ENCODE peak calls at places on chromosomes 13 and 19, in nine cellular contexts. H is AG04450; X is cardiac muscle cell; I is foreskin fibroblast; D is B cell; O is CD4-positive, alpha-beta T cell; B is tibial artery; V is endodermal cell; W is CD8-positive, alpha-beta T cell. K is an unnamed sample.

GRCh38 chr13:91398413-91399188 is at the start of gene GPC5:
- DNase-seq in H (no peak), X (peak; percentile 86), I (peak; percentile 34), D (peak; percentile 88), O (peak; percentile 71), B (peak; percentile 84), V (peak; percentile 96), W (peak; percentile 78), K (peak; percentile 84)

GRCh38 chr19:34731019-34731829 is 2.8 kb upstream of the ZNF181 start:
- DNase-seq in H (no peak), X (no peak), I (no peak), D (no peak), O (no peak), B (no peak), V (no peak), W (no peak), K (no peak)

GRCh38 chr13:100131863-100132574 is 43.1 kb downstream of the PCCA start:
- DNase-seq in H (peak; percentile 23), X (no peak), I (peak; percentile 91), D (no peak), O (no peak), B (no peak), V (no peak), W (peak; percentile 14), K (no peak)

GRCh38 chr13:42992585-42993122 is 613 bp upstream of the EPSTI1 start:
- DNase-seq in H (no peak), X (no peak), I (no peak), D (peak; percentile 64), O (peak; percentile 26), B (no peak), V (no peak), W (no peak), K (no peak)

GRCh38 chr13:110392510-110393233 is 85.6 kb downstream of the COL4A2 start:
- DNase-seq in H (no peak), X (no peak), I (no peak), D (no peak), O (no peak), B (no peak), V (no peak), W (no peak), K (no peak)

GRCh38 chr19:45362291-45362690 is 8.1 kb downstream of the ERCC2 start:
- DNase-seq in H (no peak), X (no peak), I (no peak), D (no peak), O (no peak), B (no peak), V (no peak), W (no peak), K (no peak)

GRCh38 chr19:17296278-17296677 is 6.9 kb downstream of the ABHD8 start:
- DNase-seq in H (no peak), X (no peak), I (peak; percentile 33), D (no peak), O (no peak), B (no peak), V (no peak), W (no peak), K (no peak)

GRCh38 chr13:37173214-37173613 is 67.8 kb upstream of the CSNK1A1L start:
- DNase-seq in H (peak; percentile 69), X (no peak), I (peak; percentile 80), D (no peak), O (no peak), B (no peak), V (peak; percentile 56), W (no peak), K (no peak)

GRCh38 chr19:2150794-2151338 is 500 bp downstream of the AP3D1 start:
- DNase-seq in H (no peak), X (no peak), I (no peak), D (peak; percentile 57), O (no peak), B (no peak), V (no peak), W (peak; percentile 27), K (no peak)

GRCh38 chr19:49157445-49158224 is at the start of gene TRPM4:
- DNase-seq in H (no peak), X (peak; percentile 96), I (peak; percentile 60), D (no peak), O (no peak), B (peak; percentile 95), V (peak; percentile 98), W (no peak), K (peak; percentile 91)

GRCh38 chr19:53078668-53079067 is 24.6 kb downstream of the ZNF160 start:
- DNase-seq in H (no peak), X (no peak), I (no peak), D (no peak), O (no peak), B (no peak), V (no peak), W (no peak), K (no peak)

GRCh38 chr13:24502567-24503375 is 9.8 kb downstream of the PARP4 start:
- DNase-seq in H (no peak), X (no peak), I (peak; percentile 68), D (no peak), O (no peak), B (no peak), V (peak; percentile 61), W (no peak), K (no peak)

GRCh38 chr19:49879243-49879960 is 1.9 kb downstream of the TBC1D17 start:
- DNase-seq in H (no peak), X (no peak), I (no peak), D (no peak), O (no peak), B (no peak), V (no peak), W (no peak), K (no peak)

GRCh38 chr13:65330691-65331090 is 1899.4 kb downstream of the PCDH9 start:
- DNase-seq in H (no peak), X (no peak), I (no peak), D (no peak), O (no peak), B (no peak), V (no peak), W (no peak), K (no peak)

GRCh38 chr19:46015080-46015960 is 7.5 kb downstream of the PGLYRP1 start:
- DNase-seq in H (no peak), X (peak; percentile 77), I (no peak), D (peak; percentile 77), O (peak; percentile 58), B (no peak), V (peak; percentile 97), W (peak; percentile 68), K (peak; percentile 50)

GRCh38 chr19:5680437-5681368 is at the start of the genes HSD11B1L and MICOS13:
- DNase-seq in H (peak; percentile 97), X (peak; percentile 99), I (peak; percentile 99), D (peak; percentile 99), O (peak; percentile 97), B (peak; percentile 100), V (peak; percentile 99), W (peak; percentile 98), K (peak; percentile 98)

GRCh38 chr13:94122300-94122699 is 357.2 kb downstream of the DCT start:
- DNase-seq in H (no peak), X (no peak), I (no peak), D (no peak), O (no peak), B (no peak), V (no peak), W (no peak), K (no peak)

GRCh38 chr13:50094615-50095293 is 79.5 kb downstream of the KCNRG start:
- DNase-seq in H (no peak), X (no peak), I (no peak), D (no peak), O (no peak), B (no peak), V (no peak), W (no peak), K (no peak)

GRCh38 chr13:58955546-58956385 is 1208.0 kb downstream of the DIAPH3 start:
- DNase-seq in H (no peak), X (no peak), I (no peak), D (no peak), O (no peak), B (no peak), V (no peak), W (no peak), K (no peak)

GRCh38 chr13:25300861-25301346 is 521 bp upstream of the NUP58 start:
- DNase-seq in H (no peak), X (no peak), I (peak; percentile 9), D (no peak), O (peak; percentile 17), B (no peak), V (peak; percentile 50), W (no peak), K (peak; percentile 6)

GRCh38 chr13:64639206-64639605 is 2590.9 kb downstream of the PCDH9 start:
- DNase-seq in H (no peak), X (no peak), I (peak; percentile 15), D (no peak), O (no peak), B (no peak), V (no peak), W (no peak), K (no peak)

GRCh38 chr13:26541041-26541440 is 16.4 kb upstream of the WASF3 start:
- DNase-seq in H (no peak), X (no peak), I (no peak), D (no peak), O (no peak), B (no peak), V (no peak), W (no peak), K (no peak)

GRCh38 chr13:20708216-20708615 is 4.7 kb downstream of the IL17D start:
- DNase-seq in H (no peak), X (no peak), I (no peak), D (no peak), O (no peak), B (no peak), V (no peak), W (no peak), K (no peak)
- TF ChIP-seq CTCF in H (no peak), X (no peak), I (no peak), D (no peak), O (no peak), B (no peak), V (no peak), W (no peak), K (no peak)

DNA sequence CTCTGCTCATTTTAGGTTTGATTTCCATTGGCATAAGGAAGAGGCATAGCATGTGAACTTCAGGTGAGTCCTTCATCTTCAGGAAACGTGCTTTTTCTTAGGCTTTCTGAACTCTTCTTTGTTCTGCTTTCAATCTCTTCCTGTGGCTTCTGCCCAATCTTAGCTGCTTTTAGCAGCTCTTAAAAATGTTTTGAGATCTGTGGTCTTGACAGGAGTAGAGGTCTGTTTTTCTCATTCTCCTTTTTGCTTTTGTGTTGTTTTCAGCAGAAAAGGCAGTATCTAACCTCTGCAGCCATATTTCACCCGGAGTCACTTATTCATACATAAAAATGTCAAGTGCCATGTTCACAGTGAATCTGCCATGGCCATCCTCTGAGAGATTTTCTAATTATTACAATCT is 120.3 kb downstream of the LIG4 start:
- DNase-seq in H (no peak), X (no peak), I (no peak), D (no peak), O (no peak), B (no peak), V (no peak), W (no peak), K (no peak)
- TF ChIP-seq CTCF in H (no peak), X (no peak), I (no peak), D (no peak), O (no peak), B (no peak), V (no peak), W (no peak), K (no peak)

GRCh38 chr19:41860419-41861097 is 503 bp downstream of the RPS19 start:
- DNase-seq in H (no peak), X (no peak), I (no peak), D (no peak), O (no peak), B (no peak), V (peak; percentile 53), W (peak; percentile 27), K (no peak)
- TF ChIP-seq CTCF in H (no peak), X (no peak), I (no peak), D (no peak), O (no peak), B (no peak), V (no peak), W (no peak), K (no peak)

GRCh38 chr19:4374451-4375163 is 25.7 kb downstream of the SH3GL1 start:
- DNase-seq in H (no peak), X (no peak), I (peak; percentile 98), D (no peak), O (no peak), B (peak; percentile 96), V (peak; percentile 76), W (no peak), K (no peak)
- TF ChIP-seq CTCF in H (no peak), X (no peak), I (no peak), D (no peak), O (no peak), B (no peak), V (no peak), W (no peak), K (no peak)

K was measured in endothelial cell.